ENCODE peak calls at places on chromosomes 6 and 20, in four cellular contexts. K is tibial artery, X is fibroblast of lung, B is hepatocyte. O is an unnamed sample. For H3K4me1, the result is how much of the 10 kb centered on the place peaks cover.

GRCh38 chr20:38098952-38099351 is 65.4 kb downstream of the RPRD1B start:
- DNase-seq in X (no peak), K (no peak), B (no peak), O (no peak)

GRCh38 chr6:16129623-16130243 is 847 bp downstream of the MYLIP start:
- DNase-seq in B (no peak), X (peak), K (peak), O (no peak)

GRCh38 chr6:106257195-106257594 is 68.4 kb downstream of the ATG5 start:
- DNase-seq in X (peak), B (no peak), K (no peak), O (no peak)

GRCh38 chr6:167443098-167443680 is 118.3 kb downstream of the TTLL2 start:
- DNase-seq in X (no peak), B (no peak), K (no peak), O (no peak)

GRCh38 chr6:108715832-108716231 is 132.4 kb upstream of the ARMC2 start:
- DNase-seq in X (peak), B (no peak), K (no peak), O (no peak)

GRCh38 chr6:121305957-121306607 is 28.2 kb downstream of the TBC1D32 start:
- DNase-seq in B (peak), X (peak), K (no peak), O (peak)

GRCh38 chr6:156925718-156926607 is 148.8 kb downstream of the ARID1B start:
- DNase-seq in B (no peak), X (peak), K (no peak), O (no peak)

GRCh38 chr20:57205625-57206219 is 60.7 kb downstream of the BMP7 start:
- DNase-seq in B (peak), X (peak), K (no peak), O (no peak)

GRCh38 chr6:23091795-23092194 is 522.4 kb downstream of the HDGFL1 start:
- DNase-seq in B (no peak), X (no peak), K (no peak), O (no peak)

GRCh38 chr6:147285087-147285855 is 81.1 kb downstream of the STXBP5 start:
- DNase-seq in B (peak), X (peak), K (no peak), O (no peak)

GRCh38 chr6:119273799-119274595 is 75.6 kb downstream of the MAN1A1 start:
- DNase-seq in K (no peak), B (no peak), X (peak), O (no peak)

GRCh38 chr20:2006452-2007381 is 12.9 kb upstream of the PDYN start:
- DNase-seq in B (peak), X (peak), K (no peak), O (peak)

GRCh38 chr20:44075950-44076232 is 111.1 kb downstream of the JPH2 start:
- DNase-seq in X (no peak), K (no peak), B (no peak), O (no peak)

GRCh38 chr6:4369616-4370015 is 234.2 kb upstream of the ECI2 start:
- DNase-seq in K (no peak), X (peak), B (no peak), O (no peak)

GRCh38 chr6:37047421-37047931 is 42.0 kb downstream of the FGD2 start:
- DNase-seq in K (no peak), B (no peak), X (no peak), O (no peak)

GRCh38 chr6:37210313-37210898 is 40.5 kb downstream of the PIM1 start:
- DNase-seq in X (peak), K (peak), B (peak), O (peak)

GRCh38 chr20:3203315-3204123 is 963 bp downstream of the DDRGK1 start:
- DNase-seq in K (no peak), X (peak), B (peak), O (peak)

GRCh38 chr6:43125119-43125518 is 46.0 kb upstream of the SRF start:
- DNase-seq in X (peak), K (no peak), B (peak), O (no peak)
- H3K4me1 ChIP-seq in X (half or more), K (under half), B (half or more), O (under half)

GRCh38 chr20:49268600-49269365 is 9.1 kb downstream of the ZNFX1 start:
- DNase-seq in B (no peak), X (peak), K (no peak), O (no peak)
- H3K4me3 ChIP-seq in B (no peak), X (peak), K (no peak), O (no peak)

GRCh38 chr6:30112402-30113376 is at the start of gene TRIM31:
- DNase-seq in X (no peak), B (no peak), K (no peak), O (no peak)

GRCh38 chr6:30113843-30114242 is 953 bp upstream of the TRIM31 start:
- DNase-seq in K (no peak), X (no peak), B (no peak), O (no peak)

GRCh38 chr6:30121446-30122065 is 8.7 kb upstream of the TRIM31 start:
- DNase-seq in B (no peak), K (no peak), X (no peak), O (no peak)

GRCh38 chr6:30113377-30113759 is 478 bp upstream of the TRIM31 start:
- DNase-seq in K (no peak), X (no peak), B (no peak), O (no peak)

DNA sequence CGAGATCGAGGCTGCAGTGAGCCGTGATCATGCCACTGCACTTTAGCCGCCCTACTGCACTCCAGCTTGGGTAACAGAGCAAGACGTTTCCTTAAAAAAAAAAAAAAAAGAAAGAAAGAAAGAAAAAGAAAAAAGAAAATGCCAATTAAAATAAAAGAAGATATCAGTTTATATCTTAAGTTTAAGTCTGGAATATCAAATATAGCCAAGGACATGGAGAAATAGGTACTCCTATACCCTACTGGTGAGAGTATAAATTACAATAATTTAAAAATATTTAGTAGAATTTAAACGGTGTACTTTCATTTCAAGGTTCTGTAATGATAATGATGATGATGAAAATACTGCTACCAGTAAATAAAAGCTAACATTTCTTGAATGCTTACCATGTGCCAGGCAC is 3.8 kb upstream of the TRIM31 start:
- DNase-seq in K (no peak), X (no peak), B (no peak), O (no peak)
- TF ChIP-seq CTCF in K (no peak), X (no peak), B (no peak), O (no peak)

DNA sequence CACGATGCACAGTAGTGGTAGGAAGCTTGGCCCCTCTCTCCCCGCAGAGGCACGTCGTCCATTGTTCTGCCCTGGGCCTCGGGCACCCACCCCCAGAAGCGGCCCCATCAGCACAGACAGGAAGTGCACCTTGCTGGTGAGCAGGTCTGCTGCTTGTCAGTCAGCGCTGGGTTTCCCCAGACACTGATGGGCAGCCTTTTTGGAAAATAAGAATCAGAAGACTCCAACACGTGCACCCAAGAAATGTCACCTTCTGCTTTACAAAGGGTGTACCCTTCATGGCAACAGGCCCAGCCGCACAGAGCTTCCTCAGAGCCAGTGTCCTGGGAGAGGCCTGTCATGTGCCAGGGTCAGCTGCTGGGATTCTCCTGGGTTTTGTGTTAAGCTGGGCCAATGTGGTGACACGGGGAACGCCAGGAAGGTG is 34.7 kb upstream of the IRF4 start:
- DNase-seq in X (no peak), K (no peak), B (no peak), O (no peak)
- H3K4me1 ChIP-seq in X (under half), K (under half), B (under half), O (under half)

GRCh38 chr6:160678230-160678629 is 14.2 kb upstream of the LPA start:
- DNase-seq in K (no peak), X (no peak), B (no peak), O (no peak)

GRCh38 chr6:160679402-160679769 is 15.3 kb upstream of the LPA start:
- DNase-seq in B (peak), X (no peak), K (no peak), O (no peak)

GRCh38 chr6:160678744-160679401 is 14.8 kb upstream of the LPA start:
- DNase-seq in B (peak), K (no peak), X (no peak), O (no peak)
- H3K4me3 ChIP-seq in B (no peak), K (no peak), X (no peak), O (no peak)

DNA sequence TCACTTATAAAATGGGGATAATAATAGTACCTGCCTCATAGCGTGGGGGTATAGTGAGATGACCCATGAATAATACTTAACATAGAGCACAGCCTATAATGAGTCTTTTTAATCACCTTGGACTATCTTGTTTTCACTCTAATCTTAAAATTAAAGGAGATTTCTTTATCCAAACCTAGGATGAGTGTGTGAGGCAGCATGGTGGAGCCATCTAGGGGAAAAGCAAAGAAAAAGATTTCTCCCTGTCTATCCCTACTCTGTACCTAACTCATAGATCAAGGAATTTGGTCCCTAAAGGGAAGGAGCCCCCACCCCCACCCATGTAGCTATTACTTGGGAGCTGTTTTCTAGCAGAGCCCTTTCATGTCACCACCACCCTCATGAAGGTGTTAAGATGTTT is 45.2 kb upstream of the PAK5 start:
- DNase-seq in B (peak), K (no peak), X (no peak), O (no peak)
- TF ChIP-seq CTCF in B (peak), K (no peak), X (no peak), O (peak)

GRCh38 chr6:90186637-90187361 is 109.8 kb downstream of the BACH2 start:
- DNase-seq in X (no peak), B (no peak), K (no peak), O (no peak)
- H3K4me1 ChIP-seq in X (under half), B (under half), K (under half), O (under half)

O was measured in Caco-2.